ENCODE peak calls at places on chromosomes 7 and 10, in five cellular contexts. H, K, I, C and D are unnamed samples.

GRCh38 chr10:36114913-36115312 is 472.8 kb upstream of the FZD8 start:
- DNase-seq in I (peak; percentile 24), C (no peak), H (no peak), K (no peak), D (no peak)

GRCh38 chr10:28913850-28914249 is 236.5 kb downstream of the BAMBI start:
- DNase-seq in C (no peak), I (no peak), K (no peak), H (no peak), D (no peak)

GRCh38 chr10:547591-548081 is 141.8 kb downstream of the DIP2C start:
- DNase-seq in C (peak; percentile 57), K (no peak), H (peak; percentile 24), I (no peak), D (no peak)

GRCh38 chr10:785539-786214 is 96.2 kb upstream of the DIP2C start:
- DNase-seq in C (no peak), K (no peak), H (peak; percentile 63), I (no peak), D (no peak)

GRCh38 chr10:122362621-122363020 is 11.9 kb upstream of the PLEKHA1 start:
- DNase-seq in K (peak; percentile 53), I (peak; percentile 59), C (no peak), H (no peak), D (no peak)

GRCh38 chr7:43314379-43315158 is 202.1 kb downstream of the HECW1 start:
- DNase-seq in H (no peak), I (no peak), C (no peak), K (no peak), D (no peak)

GRCh38 chr7:30453859-30454258 is 24.7 kb downstream of the NOD1 start:
- DNase-seq in C (no peak), K (no peak), I (peak; percentile 18), H (no peak), D (no peak)

GRCh38 chr10:71265201-71265575 is 52.8 kb downstream of the UNC5B start:
- DNase-seq in K (no peak), C (no peak), H (no peak), I (no peak), D (no peak)

GRCh38 chr7:99109108-99110051 is 34.5 kb downstream of the SMURF1 start:
- DNase-seq in K (no peak), I (peak; percentile 44), H (no peak), C (no peak), D (peak; percentile 53)

GRCh38 chr10:52115823-52116222 is 198.3 kb upstream of the DKK1 start:
- DNase-seq in H (no peak), I (peak; percentile 6), C (no peak), K (no peak), D (no peak)

GRCh38 chr10:23194966-23195845 is 3.1 kb downstream of the PTF1A start:
- DNase-seq in H (no peak), C (no peak), K (peak; percentile 87), I (no peak), D (no peak)

GRCh38 chr10:118924493-118924892 is 105.0 kb upstream of the NANOS1 start:
- DNase-seq in I (no peak), K (peak; percentile 72), H (no peak), C (no peak), D (no peak)

GRCh38 chr7:140494877-140495276 is 15.6 kb upstream of the MKRN1 start:
- DNase-seq in K (no peak), C (no peak), I (no peak), H (no peak), D (no peak)

GRCh38 chr10:34163075-34163905 is 651.8 kb downstream of the PARD3 start:
- DNase-seq in I (peak; percentile 5), C (peak; percentile 70), K (no peak), H (no peak), D (no peak)

GRCh38 chr7:85702348-85702747 is 515.5 kb upstream of the SEMA3D start:
- DNase-seq in H (no peak), C (no peak), I (no peak), K (no peak), D (no peak)

GRCh38 chr10:20748551-20748950 is 148.6 kb downstream of the NEBL start:
- DNase-seq in C (no peak), H (no peak), K (no peak), I (no peak), D (no peak)

GRCh38 chr10:114258274-114258840 is 19.3 kb downstream of the VWA2 start:
- DNase-seq in I (no peak), K (no peak), C (no peak), H (no peak), D (no peak)

GRCh38 chr7:44235582-44236332 is 35.0 kb downstream of the YKT6 start:
- DNase-seq in C (no peak), K (no peak), I (peak; percentile 54), H (no peak), D (no peak)

GRCh38 chr10:79148452-79149344 is 79.9 kb downstream of the ZMIZ1 start:
- DNase-seq in C (no peak), H (no peak), I (peak; percentile 93), K (no peak), D (peak; percentile 87)

GRCh38 chr7:4700577-4701235 is 18.6 kb downstream of the FOXK1 start:
- DNase-seq in H (no peak), C (peak; percentile 90), K (no peak), I (peak; percentile 96), D (no peak)

GRCh38 chr7:90945104-90945752 is 319.0 kb upstream of the FZD1 start:
- DNase-seq in H (no peak), C (no peak), I (peak; percentile 83), K (no peak), D (no peak)

GRCh38 chr7:148773344-148773743 is 74.6 kb downstream of the CUL1 start:
- DNase-seq in K (no peak), I (no peak), H (no peak), C (peak; percentile 68), D (no peak)

GRCh38 chr10:77160679-77161078 is 476.9 kb downstream of the KCNMA1 start:
- DNase-seq in K (peak; percentile 47), I (peak; percentile 97), C (no peak), H (no peak), D (no peak)

GRCh38 chr10:116974442-116975005 is 30.5 kb downstream of the SHTN1 start:
- DNase-seq in H (no peak), K (no peak), C (no peak), I (peak; percentile 93), D (no peak)

GRCh38 chr10:77912576-77912975 is 14.0 kb downstream of the DLG5 start:
- DNase-seq in K (no peak), C (no peak), I (no peak), H (no peak), D (no peak)

GRCh38 chr7:29170781-29171180 is 23.8 kb upstream of the CHN2 start:
- DNase-seq in C (no peak), H (no peak), K (no peak), I (no peak), D (no peak)

GRCh38 chr10:22103701-22104100 is 100.2 kb upstream of the DNAJC1 start:
- DNase-seq in I (peak; percentile 10), K (no peak), C (peak; percentile 56), H (no peak), D (no peak)

GRCh38 chr10:111077715-111078504 is 1.1 kb downstream of the ADRA2A start:
- DNase-seq in H (no peak), I (peak; percentile 62), C (peak; percentile 70), K (peak; percentile 72), D (no peak)

GRCh38 chr10:111079781-111080180 is 3.0 kb downstream of the ADRA2A start:
- DNase-seq in H (no peak), K (no peak), C (peak; percentile 28), I (no peak), D (no peak)

GRCh38 chr10:111078505-111079185 is 1.8 kb downstream of the ADRA2A start:
- DNase-seq in H (no peak), I (peak; percentile 37), C (peak; percentile 71), K (no peak), D (no peak)

GRCh38 chr10:111080224-111080623 is 3.4 kb downstream of the ADRA2A start:
- DNase-seq in C (no peak), K (no peak), H (no peak), I (no peak), D (no peak)

DNA sequence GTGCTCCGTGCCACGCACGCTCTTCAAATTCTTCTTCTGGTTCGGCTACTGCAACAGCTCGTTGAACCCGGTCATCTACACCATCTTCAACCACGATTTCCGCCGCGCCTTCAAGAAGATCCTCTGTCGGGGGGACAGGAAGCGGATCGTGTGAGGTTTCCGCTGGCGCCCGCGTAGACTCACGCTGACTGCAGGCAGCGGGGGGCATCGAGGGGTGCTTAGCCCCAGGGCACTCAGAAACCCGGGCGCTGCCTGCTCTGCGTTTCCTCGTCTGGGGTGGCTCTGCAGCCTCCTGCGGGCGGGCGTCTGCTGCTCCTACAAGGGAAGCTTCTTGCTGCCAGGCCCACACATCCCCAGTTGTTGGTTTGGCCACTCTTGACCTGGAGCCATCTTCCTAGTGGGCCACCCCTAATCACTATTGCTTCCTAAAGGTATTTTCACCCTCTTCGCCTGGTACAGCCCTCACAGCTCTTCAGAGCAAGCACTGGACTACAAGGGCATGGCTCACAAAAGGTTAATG is 2.5 kb downstream of the ADRA2A start:
- DNase-seq in K (no peak), C (peak; percentile 48), H (no peak), I (no peak), D (no peak)
- H3K27me3 ChIP-seq in K (peaks cover 33% of the 10 kb centered on the region), C (peaks cover 79% of the 10 kb centered on the region), H (no peaks in the 10 kb centered on the region), I (no peaks in the 10 kb centered on the region), D (peaks cover 69% of the 10 kb centered on the region)

GRCh38 chr10:88833722-88834121 is 17.9 kb downstream of the ANKRD22 start:
- DNase-seq in I (no peak), C (no peak), K (no peak), H (no peak), D (no peak)
- H3K4me3 ChIP-seq in I (no peak overlapping the region), C (no peak overlapping the region), K (no peak overlapping the region), H (no peak overlapping the region), D (no peak overlapping the region)

DNA sequence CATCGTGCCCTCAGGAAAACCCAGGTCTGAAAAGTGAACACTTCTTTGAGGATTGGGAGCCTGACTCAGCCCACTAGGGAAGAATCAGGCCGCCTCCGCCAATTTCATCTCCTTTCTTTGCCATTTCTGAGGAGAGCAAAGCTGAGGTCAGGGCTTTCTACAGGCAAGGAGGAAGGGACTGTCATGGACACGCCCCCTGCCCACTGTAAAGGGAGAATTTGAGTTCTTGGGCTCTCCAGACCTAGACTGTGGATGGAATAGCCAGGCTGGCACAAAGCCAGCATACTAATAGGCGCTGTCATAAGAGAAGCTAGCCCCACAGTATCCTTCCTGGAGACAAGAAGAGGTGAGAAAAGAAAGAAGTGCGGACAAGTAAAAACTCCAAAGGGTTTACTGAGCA is 3.4 kb upstream of the EGR2 start:
- DNase-seq in H (no peak), K (no peak), C (no peak), I (peak; percentile 21), D (no peak)
- H3K27me3 ChIP-seq in H (no peaks in the 10 kb centered on the region), K (peaks cover 3% of the 10 kb centered on the region), C (peaks cover 78% of the 10 kb centered on the region), I (peaks cover 4% of the 10 kb centered on the region), D (peaks cover 35% of the 10 kb centered on the region)

DNA sequence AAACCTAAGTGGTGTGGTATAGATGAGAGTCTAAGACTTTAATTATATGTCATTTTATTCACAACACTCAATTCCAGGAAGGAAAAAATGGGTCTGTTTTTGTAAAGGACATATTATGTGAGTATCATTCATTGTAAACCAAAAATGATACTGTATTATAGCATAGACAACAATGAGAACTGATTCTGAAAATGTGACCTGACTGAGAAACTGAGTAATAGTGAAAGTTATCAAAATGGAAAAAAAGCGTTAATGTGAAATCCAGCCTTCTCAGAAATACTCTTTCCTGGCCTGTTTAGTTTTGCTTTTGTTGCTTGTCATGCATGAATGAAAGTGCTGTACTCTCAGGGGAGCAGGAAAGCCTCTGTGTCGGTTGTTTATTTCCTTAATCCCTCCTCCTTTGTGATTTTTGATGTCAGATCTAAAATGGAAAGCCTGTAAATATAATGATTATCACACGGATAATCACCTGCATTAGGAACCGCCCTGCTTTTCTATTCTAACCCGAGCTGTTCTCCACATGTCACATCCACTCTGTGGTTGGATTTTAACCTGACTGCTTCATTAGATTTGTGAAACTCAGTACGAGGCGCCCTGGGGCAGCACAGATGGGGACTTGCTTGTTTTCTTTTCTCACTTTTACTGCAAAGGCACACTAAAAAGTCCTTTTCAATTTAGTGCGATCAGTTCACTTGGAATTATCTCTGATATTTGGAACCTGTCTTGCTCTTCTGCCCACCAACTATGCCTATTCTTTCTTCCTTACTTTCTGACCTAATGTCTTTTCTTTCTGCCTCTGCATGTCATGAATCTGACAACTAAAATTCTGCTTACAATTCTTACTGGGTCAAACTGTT is 240.9 kb upstream of the KAT6B start:
- DNase-seq in K (no peak), I (peak; percentile 29), C (no peak), H (no peak), D (no peak)
- H3K4me3 ChIP-seq in K (peak overlapping the region; percentile 29), I (peak overlapping the region; percentile 47), C (peak overlapping the region; percentile 9), H (no peak overlapping the region), D (no peak overlapping the region)